ENCODE peak calls at places on chromosomes 3 and 15, in seven cellular contexts. One of them, this sample, is unnamed.

GRCh38 chr3:55330355-55330754 is 156.8 kb downstream of the WNT5A start:
- DNase-seq in fibroblast of pulmonary artery: peak
- DNase-seq in AG09309: peak
- DNase-seq in left ventricle myocardium inferior: no peak
- DNase-seq in Peyer's patch: no peak
- DNase-seq in skeletal muscle cell: peak
- DNase-seq in choroid plexus epithelial cell: peak
- DNase-seq in this sample: no peak

GRCh38 chr15:78004919-78005634 is 72.4 kb downstream of the TBC1D2B start:
- DNase-seq in choroid plexus epithelial cell: peak
- DNase-seq in Peyer's patch: no peak
- DNase-seq in left ventricle myocardium inferior: peak
- DNase-seq in fibroblast of pulmonary artery: peak
- DNase-seq in skeletal muscle cell: peak
- DNase-seq in AG09309: peak
- DNase-seq in this sample: peak

GRCh38 chr3:126135398-126136076 is 44.8 kb downstream of the ALDH1L1 start:
- DNase-seq in choroid plexus epithelial cell: no peak
- DNase-seq in left ventricle myocardium inferior: no peak
- DNase-seq in fibroblast of pulmonary artery: no peak
- DNase-seq in skeletal muscle cell: no peak
- DNase-seq in AG09309: no peak
- DNase-seq in Peyer's patch: no peak
- DNase-seq in this sample: peak

GRCh38 chr3:25495726-25496125 is 67.7 kb downstream of the RARB start:
- DNase-seq in choroid plexus epithelial cell: no peak
- DNase-seq in fibroblast of pulmonary artery: no peak
- DNase-seq in left ventricle myocardium inferior: no peak
- DNase-seq in Peyer's patch: no peak
- DNase-seq in skeletal muscle cell: no peak
- DNase-seq in AG09309: no peak
- DNase-seq in this sample: no peak

GRCh38 chr3:120113128-120114116 is 19.2 kb upstream of the GSK3B start:
- DNase-seq in AG09309: no peak
- DNase-seq in choroid plexus epithelial cell: peak
- DNase-seq in Peyer's patch: no peak
- DNase-seq in skeletal muscle cell: peak
- DNase-seq in fibroblast of pulmonary artery: peak
- DNase-seq in left ventricle myocardium inferior: no peak
- DNase-seq in this sample: no peak

GRCh38 chr3:27914199-27914598 is 192.1 kb upstream of the EOMES start:
- DNase-seq in choroid plexus epithelial cell: peak
- DNase-seq in AG09309: no peak
- DNase-seq in skeletal muscle cell: no peak
- DNase-seq in Peyer's patch: no peak
- DNase-seq in left ventricle myocardium inferior: no peak
- DNase-seq in fibroblast of pulmonary artery: peak
- DNase-seq in this sample: no peak

GRCh38 chr3:99475229-99475628 is 163.2 kb upstream of the COL8A1 start:
- DNase-seq in Peyer's patch: no peak
- DNase-seq in AG09309: no peak
- DNase-seq in choroid plexus epithelial cell: no peak
- DNase-seq in left ventricle myocardium inferior: no peak
- DNase-seq in skeletal muscle cell: no peak
- DNase-seq in fibroblast of pulmonary artery: no peak
- DNase-seq in this sample: no peak

GRCh38 chr3:102102394-102102793 is 253.1 kb downstream of the NFKBIZ start:
- DNase-seq in fibroblast of pulmonary artery: no peak
- DNase-seq in choroid plexus epithelial cell: no peak
- DNase-seq in left ventricle myocardium inferior: no peak
- DNase-seq in Peyer's patch: no peak
- DNase-seq in skeletal muscle cell: no peak
- DNase-seq in AG09309: no peak
- DNase-seq in this sample: no peak

GRCh38 chr3:145125307-145125706 is 1035.7 kb downstream of the PLOD2 start:
- DNase-seq in AG09309: no peak
- DNase-seq in fibroblast of pulmonary artery: no peak
- DNase-seq in skeletal muscle cell: no peak
- DNase-seq in Peyer's patch: no peak
- DNase-seq in left ventricle myocardium inferior: no peak
- DNase-seq in choroid plexus epithelial cell: no peak
- DNase-seq in this sample: no peak

GRCh38 chr3:49900491-49901153 is 3.1 kb downstream of the MST1R start:
- DNase-seq in skeletal muscle cell: no peak
- DNase-seq in left ventricle myocardium inferior: peak
- DNase-seq in choroid plexus epithelial cell: no peak
- DNase-seq in AG09309: peak
- DNase-seq in Peyer's patch: peak
- DNase-seq in fibroblast of pulmonary artery: peak
- DNase-seq in this sample: no peak

GRCh38 chr3:197737749-197738462 is 1.2 kb upstream of the RUBCN start:
- DNase-seq in fibroblast of pulmonary artery: no peak
- DNase-seq in left ventricle myocardium inferior: no peak
- DNase-seq in skeletal muscle cell: no peak
- DNase-seq in choroid plexus epithelial cell: no peak
- DNase-seq in AG09309: no peak
- DNase-seq in Peyer's patch: no peak
- DNase-seq in this sample: no peak

GRCh38 chr3:76576201-76576600 is 463.7 kb upstream of the ROBO2 start:
- DNase-seq in AG09309: no peak
- DNase-seq in choroid plexus epithelial cell: no peak
- DNase-seq in Peyer's patch: no peak
- DNase-seq in left ventricle myocardium inferior: no peak
- DNase-seq in fibroblast of pulmonary artery: no peak
- DNase-seq in skeletal muscle cell: no peak
- DNase-seq in this sample: no peak

GRCh38 chr3:95612611-95613010 is 1201.8 kb upstream of the EPHA6 start:
- DNase-seq in Peyer's patch: no peak
- DNase-seq in choroid plexus epithelial cell: no peak
- DNase-seq in AG09309: no peak
- DNase-seq in fibroblast of pulmonary artery: no peak
- DNase-seq in left ventricle myocardium inferior: no peak
- DNase-seq in skeletal muscle cell: no peak
- DNase-seq in this sample: no peak

GRCh38 chr15:98440917-98441316 is 207.4 kb upstream of the IGF1R start:
- DNase-seq in left ventricle myocardium inferior: no peak
- DNase-seq in Peyer's patch: no peak
- DNase-seq in fibroblast of pulmonary artery: no peak
- DNase-seq in choroid plexus epithelial cell: no peak
- DNase-seq in skeletal muscle cell: no peak
- DNase-seq in AG09309: no peak
- DNase-seq in this sample: no peak

GRCh38 chr15:84834969-84835368 is 17.8 kb downstream of the ALPK3 start:
- DNase-seq in left ventricle myocardium inferior: no peak
- DNase-seq in AG09309: no peak
- DNase-seq in skeletal muscle cell: no peak
- DNase-seq in fibroblast of pulmonary artery: no peak
- DNase-seq in choroid plexus epithelial cell: no peak
- DNase-seq in Peyer's patch: no peak
- DNase-seq in this sample: no peak

GRCh38 chr15:69740684-69741083 is 288.1 kb downstream of the RPLP1 start:
- DNase-seq in choroid plexus epithelial cell: no peak
- DNase-seq in skeletal muscle cell: no peak
- DNase-seq in Peyer's patch: no peak
- DNase-seq in AG09309: no peak
- DNase-seq in left ventricle myocardium inferior: no peak
- DNase-seq in fibroblast of pulmonary artery: no peak
- DNase-seq in this sample: no peak

GRCh38 chr3:16928386-16929132 is 43.8 kb downstream of the PLCL2 start:
- DNase-seq in Peyer's patch: no peak
- DNase-seq in left ventricle myocardium inferior: no peak
- DNase-seq in fibroblast of pulmonary artery: no peak
- DNase-seq in AG09309: no peak
- DNase-seq in choroid plexus epithelial cell: peak
- DNase-seq in skeletal muscle cell: no peak
- DNase-seq in this sample: no peak

GRCh38 chr3:111904376-111905241 is 45.5 kb downstream of the PHLDB2 start:
- DNase-seq in choroid plexus epithelial cell: peak
- DNase-seq in Peyer's patch: no peak
- DNase-seq in fibroblast of pulmonary artery: peak
- DNase-seq in AG09309: peak
- DNase-seq in left ventricle myocardium inferior: no peak
- DNase-seq in skeletal muscle cell: peak
- DNase-seq in this sample: no peak

GRCh38 chr15:73691398-73691797 is 7.2 kb downstream of the CD276 start:
- DNase-seq in left ventricle myocardium inferior: peak
- DNase-seq in choroid plexus epithelial cell: peak
- DNase-seq in Peyer's patch: no peak
- DNase-seq in skeletal muscle cell: peak
- DNase-seq in AG09309: no peak
- DNase-seq in fibroblast of pulmonary artery: peak
- DNase-seq in this sample: peak

GRCh38 chr15:96183020-96183926 is 147.2 kb upstream of the NR2F2 start:
- DNase-seq in choroid plexus epithelial cell: no peak
- DNase-seq in Peyer's patch: no peak
- DNase-seq in skeletal muscle cell: no peak
- DNase-seq in AG09309: no peak
- DNase-seq in fibroblast of pulmonary artery: no peak
- DNase-seq in left ventricle myocardium inferior: no peak
- DNase-seq in this sample: no peak

GRCh38 chr3:4524423-4524769 is 31.2 kb downstream of the ITPR1 start:
- DNase-seq in Peyer's patch: no peak
- DNase-seq in left ventricle myocardium inferior: no peak
- DNase-seq in skeletal muscle cell: peak
- DNase-seq in AG09309: no peak
- DNase-seq in fibroblast of pulmonary artery: peak
- DNase-seq in choroid plexus epithelial cell: no peak
- DNase-seq in this sample: no peak

GRCh38 chr3:170425491-170426239 is 7.0 kb downstream of the CLDN11 start:
- DNase-seq in fibroblast of pulmonary artery: no peak
- DNase-seq in left ventricle myocardium inferior: no peak
- DNase-seq in AG09309: no peak
- DNase-seq in skeletal muscle cell: no peak
- DNase-seq in choroid plexus epithelial cell: no peak
- DNase-seq in Peyer's patch: no peak
- DNase-seq in this sample: peak

GRCh38 chr3:23435318-23435717 is 232.2 kb downstream of the UBE2E2 start:
- DNase-seq in left ventricle myocardium inferior: no peak
- DNase-seq in fibroblast of pulmonary artery: no peak
- DNase-seq in skeletal muscle cell: no peak
- DNase-seq in AG09309: no peak
- DNase-seq in Peyer's patch: no peak
- DNase-seq in choroid plexus epithelial cell: no peak
- DNase-seq in this sample: no peak

GRCh38 chr15:34855893-34856292 is 60.5 kb upstream of the ACTC1 start:
- DNase-seq in fibroblast of pulmonary artery: peak
- DNase-seq in choroid plexus epithelial cell: no peak
- DNase-seq in AG09309: no peak
- DNase-seq in Peyer's patch: no peak
- DNase-seq in left ventricle myocardium inferior: no peak
- DNase-seq in skeletal muscle cell: no peak
- DNase-seq in this sample: no peak

GRCh38 chr3:47781685-47782537 is at the start of gene SMARCC1:
- DNase-seq in skeletal muscle cell: peak
- DNase-seq in Peyer's patch: peak
- DNase-seq in fibroblast of pulmonary artery: peak
- DNase-seq in choroid plexus epithelial cell: peak
- DNase-seq in AG09309: peak
- DNase-seq in left ventricle myocardium inferior: peak
- DNase-seq in this sample: peak
- H3K4me3 ChIP-seq in skeletal muscle cell: peak
- H3K4me3 ChIP-seq in Peyer's patch: peak
- H3K4me3 ChIP-seq in fibroblast of pulmonary artery: peak
- H3K4me3 ChIP-seq in choroid plexus epithelial cell: peak
- H3K4me3 ChIP-seq in AG09309: peak
- H3K4me3 ChIP-seq in left ventricle myocardium inferior: peak
- H3K4me3 ChIP-seq in this sample: peak

GRCh38 chr15:75136118-75136517 is 65.6 kb upstream of the C15orf39 start:
- DNase-seq in choroid plexus epithelial cell: no peak
- DNase-seq in Peyer's patch: no peak
- DNase-seq in skeletal muscle cell: no peak
- DNase-seq in left ventricle myocardium inferior: no peak
- DNase-seq in fibroblast of pulmonary artery: no peak
- DNase-seq in AG09309: no peak
- DNase-seq in this sample: no peak

GRCh38 chr15:75136758-75137157 is 64.9 kb upstream of the C15orf39 start:
- DNase-seq in skeletal muscle cell: no peak
- DNase-seq in left ventricle myocardium inferior: no peak
- DNase-seq in AG09309: no peak
- DNase-seq in choroid plexus epithelial cell: no peak
- DNase-seq in fibroblast of pulmonary artery: no peak
- DNase-seq in Peyer's patch: no peak
- DNase-seq in this sample: no peak

GRCh38 chr15:75134748-75135147 is 66.9 kb upstream of the C15orf39 start:
- DNase-seq in choroid plexus epithelial cell: no peak
- DNase-seq in AG09309: no peak
- DNase-seq in skeletal muscle cell: no peak
- DNase-seq in left ventricle myocardium inferior: no peak
- DNase-seq in Peyer's patch: no peak
- DNase-seq in fibroblast of pulmonary artery: no peak
- DNase-seq in this sample: no peak

GRCh38 chr15:75140080-75140879 is 61.4 kb upstream of the C15orf39 start:
- DNase-seq in AG09309: no peak
- DNase-seq in fibroblast of pulmonary artery: no peak
- DNase-seq in left ventricle myocardium inferior: no peak
- DNase-seq in Peyer's patch: no peak
- DNase-seq in choroid plexus epithelial cell: peak
- DNase-seq in skeletal muscle cell: no peak
- DNase-seq in this sample: peak

GRCh38 chr15:75138016-75138999 is 63.4 kb upstream of the C15orf39 start:
- DNase-seq in left ventricle myocardium inferior: no peak
- DNase-seq in choroid plexus epithelial cell: peak
- DNase-seq in fibroblast of pulmonary artery: peak
- DNase-seq in skeletal muscle cell: peak
- DNase-seq in AG09309: peak
- DNase-seq in Peyer's patch: no peak
- DNase-seq in this sample: peak
- H3K4me3 ChIP-seq in left ventricle myocardium inferior: no peak
- H3K4me3 ChIP-seq in choroid plexus epithelial cell: no peak
- H3K4me3 ChIP-seq in fibroblast of pulmonary artery: no peak
- H3K4me3 ChIP-seq in skeletal muscle cell: no peak
- H3K4me3 ChIP-seq in AG09309: no peak
- H3K4me3 ChIP-seq in Peyer's patch: no peak
- H3K4me3 ChIP-seq in this sample: no peak

GRCh38 chr15:91271565-91272153 is 171.6 kb downstream of the SV2B start:
- DNase-seq in left ventricle myocardium inferior: no peak
- DNase-seq in skeletal muscle cell: peak
- DNase-seq in Peyer's patch: no peak
- DNase-seq in fibroblast of pulmonary artery: peak
- DNase-seq in choroid plexus epithelial cell: peak
- DNase-seq in AG09309: peak
- DNase-seq in this sample: peak
- H3K4me3 ChIP-seq in left ventricle myocardium inferior: no peak
- H3K4me3 ChIP-seq in skeletal muscle cell: no peak
- H3K4me3 ChIP-seq in Peyer's patch: no peak
- H3K4me3 ChIP-seq in fibroblast of pulmonary artery: no peak
- H3K4me3 ChIP-seq in choroid plexus epithelial cell: no peak
- H3K4me3 ChIP-seq in AG09309: no peak
- H3K4me3 ChIP-seq in this sample: no peak

GRCh38 chr15:35871282-35871681 is 325.3 kb upstream of the DPH6 start:
- DNase-seq in choroid plexus epithelial cell: no peak
- DNase-seq in fibroblast of pulmonary artery: no peak
- DNase-seq in Peyer's patch: no peak
- DNase-seq in skeletal muscle cell: no peak
- DNase-seq in left ventricle myocardium inferior: no peak
- DNase-seq in AG09309: no peak
- DNase-seq in this sample: no peak
- H3K4me3 ChIP-seq in choroid plexus epithelial cell: no peak
- H3K4me3 ChIP-seq in fibroblast of pulmonary artery: no peak
- H3K4me3 ChIP-seq in Peyer's patch: no peak
- H3K4me3 ChIP-seq in skeletal muscle cell: no peak
- H3K4me3 ChIP-seq in left ventricle myocardium inferior: no peak
- H3K4me3 ChIP-seq in AG09309: no peak
- H3K4me3 ChIP-seq in this sample: no peak

This sample was measured in testis.